ENCODE peak calls at places on chromosomes 11 and 22, in six cellular contexts. D, L, I, S, U and T are unnamed samples.

GRCh38 chr11:102318469-102318868 is 1.2 kb downstream of the BIRC3 start:
- DNase-seq in I (no peak), L (no peak), S (no peak), U (no peak), D (no peak), T (no peak)

GRCh38 chr11:46387919-46388618 is 3.5 kb downstream of the CHRM4 start:
- DNase-seq in D (no peak), S (no peak), U (no peak), L (no peak), I (no peak), T (no peak)

GRCh38 chr11:63813563-63814382 is 517 bp downstream of the SPINDOC start:
- DNase-seq in L (no peak), I (peak; percentile 28), S (peak; percentile 43), D (no peak), U (no peak), T (peak; percentile 62)

GRCh38 chr11:96614846-96615245 is 225.0 kb downstream of the JRKL start:
- DNase-seq in D (no peak), I (no peak), L (no peak), U (no peak), S (no peak), T (no peak)

GRCh38 chr22:45302047-45302446 is 7.7 kb upstream of the FAM118A start:
- DNase-seq in D (peak; percentile 70), U (no peak), L (no peak), I (no peak), S (peak; percentile 46), T (no peak)

GRCh38 chr22:50059185-50059880 is 1.2 kb upstream of the TTLL8 start:
- DNase-seq in L (no peak), S (peak; percentile 53), I (no peak), D (peak; percentile 0), U (no peak), T (peak; percentile 74)

GRCh38 chr11:34493468-34493867 is 20.1 kb downstream of the ELF5 start:
- DNase-seq in U (no peak), L (no peak), I (no peak), S (no peak), D (no peak), T (no peak)

GRCh38 chr11:23497040-23497439 is 636.8 kb upstream of the CCDC179 start:
- DNase-seq in I (no peak), U (no peak), S (no peak), L (no peak), D (no peak), T (no peak)

GRCh38 chr11:119030029-119030328 is 698 bp downstream of the SLC37A4 start:
- DNase-seq in S (no peak), I (no peak), U (no peak), D (no peak), L (no peak), T (no peak)

GRCh38 chr11:506950-507726 is at the start of gene RNH1:
- DNase-seq in I (peak; percentile 98), U (peak; percentile 98), L (peak; percentile 77), D (peak; percentile 75), S (peak; percentile 97), T (peak; percentile 99)

GRCh38 chr11:108863528-108863927 is 198.7 kb downstream of the DDX10 start:
- DNase-seq in I (no peak), U (no peak), S (no peak), D (no peak), L (no peak), T (no peak)

GRCh38 chr11:75855191-75855590 is 40.2 kb downstream of the UVRAG start:
- DNase-seq in S (no peak), I (no peak), D (no peak), L (no peak), U (no peak), T (no peak)

GRCh38 chr11:115267871-115268270 is 236.3 kb downstream of the CADM1 start:
- DNase-seq in D (no peak), L (no peak), S (no peak), I (no peak), U (no peak), T (no peak)

DNA sequence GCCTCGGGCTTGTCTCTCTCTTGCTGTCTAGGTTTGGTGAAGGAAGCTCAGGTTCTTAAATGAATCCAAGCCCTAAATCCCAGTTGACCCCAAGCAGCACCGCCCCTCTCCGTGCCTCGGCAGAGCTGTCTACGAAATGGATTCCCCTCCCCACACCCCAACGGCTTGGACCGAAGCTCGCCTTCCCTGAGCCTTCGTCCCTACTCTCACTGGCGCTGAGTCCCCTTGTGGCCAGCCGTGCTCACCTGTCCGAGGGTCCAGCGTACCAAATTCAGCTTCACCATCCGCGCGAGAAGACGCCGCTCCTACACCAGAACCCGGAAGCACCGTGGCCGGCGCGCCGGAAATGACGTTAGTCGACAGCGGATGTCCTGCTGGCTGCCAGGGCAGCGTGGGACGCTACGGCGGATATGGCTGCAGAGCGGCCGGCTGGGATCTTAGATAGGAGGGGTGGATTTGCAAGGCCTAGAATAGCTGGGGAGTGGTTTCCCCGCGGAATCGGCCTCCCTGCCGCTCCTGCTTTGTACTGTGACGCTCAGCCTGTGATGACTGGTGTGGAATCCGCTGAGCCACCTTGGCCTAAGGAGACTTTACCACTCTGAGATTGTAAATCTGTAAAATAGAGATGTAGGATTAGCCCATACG is at the start of gene TFIP11:
- DNase-seq in I (peak; percentile 90), D (peak; percentile 42), U (peak; percentile 96), S (peak; percentile 92), L (peak; percentile 87), T (peak; percentile 97)
- TF ChIP-seq CTCF in I (peak; percentile 51), D (no peak), U (no peak), S (no peak), L (no peak), T (no peak)

DNA sequence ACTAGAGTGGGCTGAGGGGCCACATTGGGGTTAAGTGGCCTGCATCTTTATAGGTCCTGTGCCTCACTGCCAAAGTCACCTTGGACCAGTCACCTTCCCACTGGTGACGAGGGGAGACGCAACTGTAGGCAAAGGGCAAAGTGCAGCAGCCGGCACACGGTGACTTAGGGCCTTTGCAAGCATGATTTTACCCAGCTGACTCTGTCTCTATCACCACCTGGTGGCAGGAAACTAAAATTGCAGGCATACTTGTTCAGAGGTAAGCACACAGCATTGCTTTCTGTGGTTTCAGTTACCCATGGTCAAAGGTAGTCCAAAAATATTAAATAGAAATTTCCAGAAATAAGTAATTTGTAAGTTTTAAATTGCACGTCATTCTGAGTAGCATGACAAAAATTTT is 1164.4 kb downstream of the BRD1 start:
- DNase-seq in D (no peak), U (no peak), L (peak; percentile 7), I (no peak), S (peak; percentile 0), T (no peak)
- TF ChIP-seq CTCF in D (no peak), U (no peak), L (no peak), I (peak; percentile 44), S (peak; percentile 29), T (peak; percentile 50)

DNA sequence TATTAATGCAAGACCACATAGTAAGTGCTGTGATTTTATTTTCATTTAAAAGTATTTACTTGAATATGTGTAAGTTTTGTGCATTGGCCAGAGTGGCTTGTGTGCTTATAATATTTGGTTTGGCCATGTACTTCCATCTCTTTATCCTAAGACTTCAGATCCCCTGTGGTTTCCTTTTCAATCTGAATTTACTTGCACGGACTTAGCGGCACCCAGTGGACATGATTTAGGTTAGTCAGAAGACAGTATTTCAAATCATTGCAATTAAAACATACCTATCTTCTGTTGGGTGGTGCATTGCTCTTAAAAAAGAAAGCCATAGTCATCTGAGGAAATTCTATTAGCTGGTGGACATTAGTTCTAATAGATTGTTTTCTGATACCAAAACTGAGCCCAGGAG is 30.7 kb downstream of the PIWIL4 start:
- DNase-seq in S (peak; percentile 28), I (no peak), D (no peak), U (no peak), L (no peak), T (no peak)
- TF ChIP-seq CTCF in S (peak; percentile 1), I (no peak), D (no peak), U (no peak), L (peak; percentile 5), T (no peak)

GRCh38 chr11:18721576-18722292 is 4.3 kb downstream of the IGSF22 start:
- DNase-seq in U (peak; percentile 67), L (peak; percentile 45), I (peak; percentile 50), S (peak; percentile 54), D (no peak), T (peak; percentile 69)

GRCh38 chr11:18720811-18721575 is 5.0 kb downstream of the IGSF22 start:
- DNase-seq in U (peak; percentile 84), S (peak; percentile 61), D (no peak), L (peak; percentile 28), I (peak; percentile 62), T (peak; percentile 93)

GRCh38 chr11:18720086-18720810 is 5.7 kb downstream of the IGSF22 start:
- DNase-seq in D (peak; percentile 49), L (no peak), S (no peak), U (no peak), I (no peak), T (no peak)

GRCh38 chr11:18723991-18724390 is 2.0 kb downstream of the IGSF22 start:
- DNase-seq in U (no peak), I (no peak), L (no peak), D (no peak), S (no peak), T (no peak)

DNA sequence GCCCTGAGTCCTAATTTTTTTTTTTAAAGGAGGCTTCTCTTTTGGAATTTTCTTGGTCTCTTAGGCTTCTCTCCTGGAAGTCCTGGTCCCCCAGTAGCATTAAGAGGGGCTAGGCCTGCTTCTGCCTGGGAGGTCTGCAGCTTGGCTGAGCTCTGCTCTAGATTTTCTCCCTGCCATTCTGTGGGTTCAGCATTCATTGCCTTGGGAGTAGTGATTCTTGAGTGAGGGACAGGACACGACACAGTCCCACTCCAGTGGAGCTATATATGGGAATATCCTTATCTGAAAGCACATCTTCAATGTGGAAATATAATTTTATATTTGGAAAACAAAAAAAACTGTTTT is 3.7 kb downstream of the IGSF22 start:
- DNase-seq in I (no peak), L (no peak), U (no peak), D (no peak), S (no peak), T (no peak)
- TF ChIP-seq CTCF in I (no peak), L (no peak), U (peak; percentile 12), D (no peak), S (no peak), T (peak; percentile 24)

GRCh38 chr11:114195981-114196731 is 100.0 kb upstream of the NNMT start:
- DNase-seq in L (no peak), U (no peak), D (no peak), S (peak; percentile 33), I (no peak), T (no peak)
- TF ChIP-seq CTCF in L (no peak), U (no peak), D (no peak), S (no peak), I (no peak), T (no peak)

GRCh38 chr11:131228378-131228777 is 142.0 kb upstream of the NTM start:
- DNase-seq in U (no peak), S (no peak), D (no peak), L (no peak), I (no peak), T (no peak)
- TF ChIP-seq CTCF in U (no peak), S (no peak), D (no peak), L (no peak), I (no peak), T (no peak)

DNA sequence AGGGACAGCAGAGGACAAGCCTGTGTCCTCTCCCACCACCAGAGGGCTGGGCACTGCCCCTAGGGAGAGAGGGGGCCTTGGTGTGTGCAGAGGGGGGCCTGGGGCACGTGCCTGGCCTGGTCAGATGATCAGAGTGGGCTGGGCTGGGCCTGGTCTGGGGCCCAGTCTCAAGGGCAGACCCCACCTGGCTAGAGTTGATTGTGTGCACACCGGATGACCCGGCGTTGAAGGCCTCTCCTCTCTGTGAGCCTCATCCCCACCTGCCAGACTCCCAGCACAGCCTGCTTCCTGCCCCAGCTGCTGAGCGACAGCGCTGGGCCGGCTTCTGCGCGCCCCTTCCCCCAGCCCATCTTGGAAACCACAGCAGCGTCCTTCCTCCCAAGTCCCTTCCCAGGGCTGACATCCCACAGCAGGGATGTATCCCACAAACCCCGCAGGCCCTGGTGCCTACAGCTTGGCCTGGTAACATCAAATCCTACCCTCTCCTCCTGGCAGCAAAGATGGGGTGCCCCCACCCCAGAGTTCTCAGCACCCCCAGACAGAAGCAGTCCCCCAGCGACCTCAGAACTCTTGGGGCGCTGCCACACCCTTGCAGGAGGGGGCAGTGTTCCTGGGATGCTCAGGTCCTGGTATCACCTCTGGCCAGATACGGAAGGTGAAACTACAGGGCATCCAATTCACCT is 11.1 kb upstream of the TSSC4 start:
- DNase-seq in S (no peak), D (no peak), L (no peak), U (no peak), I (no peak), T (no peak)
- TF ChIP-seq CTCF in S (no peak), D (no peak), L (no peak), U (no peak), I (no peak), T (no peak)